ENCODE peak calls at places on chromosomes 3 and 15, in eight cellular contexts. P is iPS DF 19.7; T is activated T-cell treated with anti-CD3 and anti-CD28 coated beads for 48 hours; S is iPS-NIHi11; H is CD8-positive, alpha-beta T cell; O is activated CD4-positive, alpha-beta T cell treated with anti-CD3 and anti-CD28 coated beads for 4 hours; E is stimulated activated CD8-positive, alpha-beta memory T cell treated with anti-CD3 and anti-CD28 coated beads, Interleukin-15, amount 100 ng/mL, for 1 hour; X is myocyte. I is an unnamed sample.

GRCh38 chr3:169822091-169822490 is 9.4 kb upstream of the LRRC34 start:
- DNase-seq in O (no peak), P (no peak), H (no peak), E (no peak), X (no peak), S (peak), T (no peak), I (no peak)

GRCh38 chr3:194383276-194383940 is 13.9 kb upstream of the LRRC15 start:
- DNase-seq in E (no peak), X (no peak), P (no peak), S (no peak), T (no peak), H (no peak), O (no peak), I (no peak)

GRCh38 chr3:145639207-145639606 is 521.8 kb downstream of the PLOD2 start:
- DNase-seq in E (no peak), O (no peak), S (no peak), P (no peak), X (no peak), T (no peak), H (no peak), I (no peak)

GRCh38 chr3:52614689-52615088 is 71.0 kb downstream of the PBRM1 start:
- DNase-seq in P (no peak), X (peak), O (no peak), H (no peak), E (no peak), T (no peak), S (no peak), I (no peak)

GRCh38 chr3:149881879-149882278 is 68.9 kb downstream of the RNF13 start:
- DNase-seq in O (no peak), H (no peak), T (no peak), X (no peak), P (no peak), S (no peak), E (no peak), I (no peak)

GRCh38 chr3:140994316-140994715 is 52.7 kb downstream of the SLC25A36 start:
- DNase-seq in X (no peak), S (no peak), E (no peak), P (no peak), O (no peak), T (no peak), H (no peak), I (no peak)

GRCh38 chr3:72633101-72633500 is 215.1 kb downstream of the SHQ1 start:
- DNase-seq in P (no peak), S (no peak), E (no peak), H (no peak), X (peak), T (no peak), O (no peak), I (no peak)

GRCh38 chr3:157516928-157517327 is 13.7 kb upstream of the VEPH1 start:
- DNase-seq in O (no peak), H (no peak), S (no peak), X (no peak), T (no peak), P (no peak), E (no peak), I (no peak)

GRCh38 chr15:49084285-49084570 is 38.0 kb upstream of the SECISBP2L start:
- DNase-seq in P (no peak), X (no peak), T (no peak), E (no peak), S (no peak), O (no peak), H (no peak), I (no peak)

GRCh38 chr3:40645883-40646282 is 121.1 kb downstream of the ZNF621 start:
- DNase-seq in H (no peak), O (no peak), S (no peak), X (peak), P (no peak), E (no peak), T (no peak), I (no peak)

GRCh38 chr15:87211547-87211946 is 1045.0 kb downstream of the NTRK3 start:
- DNase-seq in H (no peak), E (no peak), X (no peak), S (no peak), T (no peak), O (no peak), P (no peak), I (no peak)

GRCh38 chr3:5726618-5727017 is 539.1 kb downstream of the EDEM1 start:
- DNase-seq in P (no peak), O (no peak), H (no peak), X (no peak), S (no peak), T (no peak), E (no peak), I (no peak)

GRCh38 chr15:78763111-78763795 is 48.0 kb downstream of the ADAMTS7 start:
- DNase-seq in X (no peak), S (no peak), P (no peak), O (no peak), E (no peak), H (no peak), T (no peak), I (no peak)

GRCh38 chr15:80174017-80174746 is 21.4 kb downstream of the FAH start:
- DNase-seq in S (no peak), H (no peak), P (no peak), T (no peak), X (peak), E (no peak), O (no peak), I (peak)

GRCh38 chr3:57855943-57856342 is 99.8 kb downstream of the SLMAP start:
- DNase-seq in P (no peak), S (no peak), T (no peak), H (no peak), X (no peak), O (no peak), E (no peak), I (no peak)

GRCh38 chr15:49242820-49243219 is 72.8 kb downstream of the GALK2 start:
- DNase-seq in S (peak), T (no peak), E (no peak), P (no peak), H (no peak), O (no peak), X (peak), I (no peak)

GRCh38 chr3:20837676-20838302 is 651.8 kb upstream of the SGO1 start:
- DNase-seq in X (no peak), O (no peak), E (no peak), H (no peak), T (no peak), S (no peak), P (no peak), I (no peak)

GRCh38 chr15:35019401-35020327 is 31.6 kb upstream of the ZNF770 start:
- DNase-seq in O (no peak), S (no peak), T (no peak), X (no peak), H (no peak), P (no peak), E (no peak), I (no peak)

GRCh38 chr3:187077085-187077484 is 62.2 kb downstream of the RPL39L start:
- DNase-seq in P (no peak), X (no peak), S (no peak), H (no peak), E (no peak), O (no peak), T (no peak), I (no peak)

GRCh38 chr3:45182915-45183881 is 37.0 kb upstream of the CDCP1 start:
- DNase-seq in E (no peak), S (peak), X (peak), P (no peak), O (no peak), T (no peak), H (no peak), I (no peak)

GRCh38 chr3:52456800-52457183 is 1.4 kb downstream of the NISCH start:
- DNase-seq in H (peak), X (no peak), O (no peak), T (no peak), S (no peak), P (no peak), E (no peak), I (no peak)

GRCh38 chr3:126499401-126499800 is 18.2 kb downstream of the UROC1 start:
- DNase-seq in H (no peak), S (no peak), O (no peak), T (no peak), E (no peak), X (no peak), P (no peak), I (no peak)

GRCh38 chr3:139830817-139831216 is 104.2 kb upstream of the CLSTN2 start:
- DNase-seq in X (peak), S (no peak), P (no peak), H (no peak), O (no peak), E (no peak), T (no peak), I (no peak)

GRCh38 chr15:101652783-101653430 is 726 bp upstream of the TM2D3 start:
- DNase-seq in H (no peak), X (peak), O (peak), P (no peak), T (no peak), E (no peak), S (peak), I (no peak)

GRCh38 chr3:64361962-64362735 is 136.9 kb upstream of the PRICKLE2 start:
- DNase-seq in O (no peak), T (no peak), X (no peak), P (no peak), H (no peak), S (no peak), E (no peak), I (no peak)

GRCh38 chr3:105790534-105790933 is 78.3 kb downstream of the CBLB start:
- DNase-seq in E (no peak), X (no peak), S (no peak), H (no peak), T (no peak), P (no peak), O (no peak), I (no peak)

GRCh38 chr15:56261854-56262509 is 18.3 kb upstream of the RFX7 start:
- DNase-seq in H (no peak), P (no peak), S (no peak), O (no peak), X (peak), E (no peak), T (no peak), I (no peak)

GRCh38 chr15:70245932-70246622 is 148.4 kb upstream of the TLE3 start:
- DNase-seq in S (no peak), T (no peak), H (no peak), P (no peak), E (no peak), X (peak), O (no peak), I (no peak)

GRCh38 chr3:139234491-139234890 is 109.3 kb upstream of the MRPS22 start:
- DNase-seq in P (no peak), H (no peak), S (no peak), X (no peak), T (no peak), E (no peak), O (no peak), I (no peak)

GRCh38 chr3:141093971-141094401 is 42.8 kb downstream of the SPSB4 start:
- DNase-seq in E (no peak), X (peak), O (no peak), H (no peak), S (no peak), T (no peak), P (no peak), I (no peak)

GRCh38 chr15:78374436-78375393 is 34.6 kb downstream of the CRABP1 start:
- DNase-seq in P (no peak), X (no peak), T (no peak), S (no peak), O (no peak), E (no peak), H (no peak), I (no peak)

GRCh38 chr15:63396546-63396939 is 14.9 kb upstream of the CA12 start:
- DNase-seq in E (no peak), S (peak), X (no peak), T (no peak), H (no peak), P (no peak), O (no peak), I (no peak)

GRCh38 chr3:126912491-126913195 is 70.3 kb upstream of the PLXNA1 start:
- DNase-seq in O (no peak), X (no peak), S (no peak), T (no peak), P (no peak), H (no peak), E (no peak), I (no peak)

GRCh38 chr3:151998744-151999143 is 125.3 kb downstream of the SUCNR1 start:
- DNase-seq in P (no peak), O (no peak), H (no peak), E (no peak), S (no peak), T (no peak), X (no peak), I (no peak)

GRCh38 chr15:25670025-25670554 is 193.0 kb downstream of the ATP10A start:
- DNase-seq in P (peak), O (no peak), X (peak), S (peak), T (no peak), E (no peak), H (no peak), I (no peak)

GRCh38 chr3:157201648-157202278 is 41.8 kb upstream of the CCNL1 start:
- DNase-seq in X (peak), S (peak), O (no peak), P (no peak), H (no peak), T (no peak), E (no peak), I (peak)